ENCODE peak calls at places on chromosomes 16 and 17, in five cellular contexts. G, A, J, N and O are unnamed samples. For H3K4me1, the result is how much of the 10 kb centered on the place peaks cover.

GRCh38 chr16:77574867-77575619 is 140.2 kb upstream of the ADAMTS18 start:
- DNase-seq in G (no peak), A (no peak), J (no peak), N (no peak), O (no peak)

GRCh38 chr16:50666658-50667496 is 14.2 kb downstream of the SNX20 start:
- DNase-seq in N (no peak), A (no peak), G (no peak), J (no peak), O (no peak)

GRCh38 chr17:20191066-20191465 is 181.9 kb downstream of the SPECC1 start:
- DNase-seq in A (no peak), J (no peak), G (no peak), N (no peak), O (no peak)

GRCh38 chr16:88370365-88370764 is 12.4 kb upstream of the ZNF469 start:
- DNase-seq in G (no peak), J (no peak), N (no peak), A (no peak), O (no peak)

GRCh38 chr17:55275894-55276804 is 11.4 kb downstream of the HLF start:
- DNase-seq in J (peak), A (no peak), G (no peak), N (no peak), O (no peak)

GRCh38 chr16:14179116-14179515 is 108.0 kb downstream of the MRTFB start:
- DNase-seq in J (no peak), G (no peak), N (no peak), A (no peak), O (no peak)

GRCh38 chr16:27455700-27456099 is 53.7 kb downstream of the IL21R start:
- DNase-seq in A (no peak), G (no peak), N (no peak), J (no peak), O (no peak)

GRCh38 chr16:351804-352520 is 561 bp downstream of the AXIN1 start:
- DNase-seq in J (peak), G (peak), A (no peak), N (no peak), O (peak)

GRCh38 chr16:87383522-87384161 is at the start of gene FBXO31:
- DNase-seq in J (peak), A (peak), N (peak), G (peak), O (peak)

GRCh38 chr16:75281826-75282225 is 30.4 kb upstream of the BCAR1 start:
- DNase-seq in G (no peak), A (no peak), J (no peak), N (no peak), O (no peak)

GRCh38 chr16:87881327-87882200 is 12.3 kb upstream of the SLC7A5 start:
- DNase-seq in G (no peak), J (no peak), A (no peak), N (no peak), O (no peak)

GRCh38 chr16:82694239-82694874 is 67.6 kb downstream of the CDH13 start:
- DNase-seq in N (no peak), A (no peak), G (no peak), J (no peak), O (no peak)

GRCh38 chr16:62038646-62039045 is 2.4 kb upstream of the CDH8 start:
- DNase-seq in G (no peak), N (no peak), A (no peak), J (no peak), O (no peak)

GRCh38 chr16:20897897-20898296 is 2.3 kb downstream of the DCUN1D3 start:
- DNase-seq in A (no peak), N (no peak), J (no peak), G (no peak), O (no peak)

GRCh38 chr16:20894388-20894787 is 5.8 kb downstream of the DCUN1D3 start:
- DNase-seq in G (no peak), N (no peak), J (no peak), A (no peak), O (no peak)

GRCh38 chr16:20898938-20899502 is 1.1 kb downstream of the DCUN1D3 start:
- DNase-seq in A (no peak), N (no peak), J (no peak), G (no peak), O (no peak)

GRCh38 chr16:20899503-20900298 is 457 bp downstream of the DCUN1D3 start:
- DNase-seq in J (peak), N (no peak), A (peak), G (peak), O (no peak)

DNA sequence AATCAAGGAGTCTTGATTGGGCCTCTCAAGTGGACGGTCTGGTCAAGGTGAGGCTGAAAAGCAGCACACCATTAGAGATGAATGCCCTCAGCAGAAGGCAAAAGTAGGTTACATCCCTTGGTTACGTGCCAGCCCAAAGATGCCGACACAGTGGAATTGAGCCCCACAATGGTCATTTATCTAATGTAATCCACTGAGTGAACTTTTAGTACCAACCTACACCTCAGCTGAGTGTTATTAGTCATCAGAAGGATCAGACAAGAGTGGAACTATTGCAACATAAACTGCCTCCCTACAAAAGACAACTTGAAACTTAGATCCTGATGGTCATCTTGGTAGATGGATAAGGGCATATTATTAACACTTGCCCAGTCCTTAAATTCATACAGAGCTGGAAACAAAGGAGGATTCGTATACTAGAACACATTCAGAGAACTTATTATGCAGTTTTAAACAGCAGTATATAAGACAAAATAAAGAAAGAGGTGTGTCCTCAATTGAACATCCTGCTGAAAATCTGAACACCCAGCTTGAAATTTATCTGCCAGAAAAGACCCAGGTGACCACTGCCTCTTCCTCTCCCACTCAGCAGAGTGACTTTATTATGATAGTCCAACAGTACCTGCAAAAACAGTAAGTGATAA is 2.8 kb downstream of the DCUN1D3 start:
- DNase-seq in G (no peak), J (no peak), N (no peak), A (no peak), O (no peak)
- H3K4me3 ChIP-seq in G (no peak), J (no peak), N (no peak), A (no peak), O (no peak)

GRCh38 chr17:48564200-48565023 is 13.7 kb downstream of the HOXB4 start:
- DNase-seq in N (no peak), J (no peak), G (no peak), A (no peak), O (no peak)

GRCh38 chr17:48563867-48564199 is 14.3 kb downstream of the HOXB4 start:
- DNase-seq in G (no peak), N (no peak), A (no peak), J (no peak), O (no peak)

GRCh38 chr17:48563385-48563838 is 14.7 kb downstream of the HOXB4 start:
- DNase-seq in A (no peak), G (no peak), J (no peak), N (no peak), O (no peak)

GRCh38 chr17:48561894-48562810 is 16.0 kb downstream of the HOXB4 start:
- DNase-seq in J (no peak), N (no peak), G (no peak), A (no peak), O (no peak)

GRCh38 chr17:48562934-48563333 is 15.2 kb downstream of the HOXB4 start:
- DNase-seq in J (no peak), G (no peak), A (no peak), N (no peak), O (no peak)
- H3K4me1 ChIP-seq in J (under half), G (under half), A (under half), N (under half), O (under half)

GRCh38 chr16:4316103-4316731 is 350 bp downstream of the GLIS2 start:
- DNase-seq in J (peak), A (no peak), G (peak), N (no peak), O (no peak)

GRCh38 chr16:4315185-4316102 is at the start of gene GLIS2:
- DNase-seq in G (peak), J (no peak), A (peak), N (peak), O (peak)

GRCh38 chr16:4314532-4315184 is 1.2 kb upstream of the GLIS2 start:
- DNase-seq in J (peak), G (peak), N (no peak), A (peak), O (no peak)

GRCh38 chr16:4316732-4317461 is 1.0 kb downstream of the GLIS2 start:
- DNase-seq in A (no peak), G (no peak), N (no peak), J (no peak), O (no peak)

DNA sequence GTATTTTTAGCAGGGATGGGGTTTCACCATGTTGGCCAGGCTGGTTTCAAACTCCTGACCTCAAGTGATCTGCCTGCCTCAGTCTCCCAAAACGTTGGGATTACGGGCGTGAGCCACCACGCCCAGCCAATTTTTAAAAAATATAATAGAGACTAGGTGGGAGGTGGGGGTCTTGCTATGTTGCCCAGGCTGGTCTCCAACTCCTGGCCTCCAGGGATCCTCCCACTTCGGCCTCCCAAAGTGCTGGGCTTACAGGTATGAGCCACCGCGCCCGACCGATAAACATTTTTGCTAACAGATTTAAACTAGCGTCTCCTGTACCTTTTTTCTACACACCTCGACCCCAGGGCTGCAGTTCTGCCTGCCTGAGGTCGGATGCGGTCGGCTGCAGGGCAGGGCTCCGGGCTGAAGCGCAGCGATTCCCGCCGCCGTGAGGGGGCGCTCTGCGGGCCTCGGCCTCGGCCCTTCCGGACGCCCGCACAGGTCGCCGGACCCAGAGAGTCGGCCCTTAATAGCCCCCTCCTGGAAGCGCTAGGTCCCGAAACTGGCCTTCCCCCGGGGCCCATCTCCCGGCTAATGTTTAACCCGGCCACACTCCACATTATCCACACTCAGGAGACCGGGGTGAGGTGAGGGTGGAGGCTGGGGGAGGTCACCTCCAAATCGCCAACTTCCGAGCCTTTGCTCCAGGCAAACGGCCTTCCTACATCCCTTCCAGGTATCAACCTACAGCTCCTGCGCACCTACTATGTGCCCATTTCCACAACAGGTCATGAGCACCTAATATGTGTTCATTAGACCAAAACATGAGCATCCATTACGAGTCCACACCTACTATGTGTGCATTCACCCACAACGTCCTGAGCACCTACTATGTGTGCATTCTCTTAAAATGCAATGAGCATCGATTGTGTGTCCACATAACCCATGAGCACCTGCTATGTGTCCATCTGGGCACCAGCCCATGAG is 2.0 kb upstream of the GLIS2 start:
- DNase-seq in G (peak), J (peak), A (peak), N (no peak), O (no peak)
- H3K4me3 ChIP-seq in G (no peak), J (no peak), A (no peak), N (no peak), O (no peak)

GRCh38 chr17:57943645-57944044 is 11.6 kb downstream of the CUEDC1 start:
- DNase-seq in N (no peak), G (no peak), J (no peak), A (no peak), O (no peak)
- H3K4me1 ChIP-seq in N (under half), G (under half), J (half or more), A (half or more), O (under half)

DNA sequence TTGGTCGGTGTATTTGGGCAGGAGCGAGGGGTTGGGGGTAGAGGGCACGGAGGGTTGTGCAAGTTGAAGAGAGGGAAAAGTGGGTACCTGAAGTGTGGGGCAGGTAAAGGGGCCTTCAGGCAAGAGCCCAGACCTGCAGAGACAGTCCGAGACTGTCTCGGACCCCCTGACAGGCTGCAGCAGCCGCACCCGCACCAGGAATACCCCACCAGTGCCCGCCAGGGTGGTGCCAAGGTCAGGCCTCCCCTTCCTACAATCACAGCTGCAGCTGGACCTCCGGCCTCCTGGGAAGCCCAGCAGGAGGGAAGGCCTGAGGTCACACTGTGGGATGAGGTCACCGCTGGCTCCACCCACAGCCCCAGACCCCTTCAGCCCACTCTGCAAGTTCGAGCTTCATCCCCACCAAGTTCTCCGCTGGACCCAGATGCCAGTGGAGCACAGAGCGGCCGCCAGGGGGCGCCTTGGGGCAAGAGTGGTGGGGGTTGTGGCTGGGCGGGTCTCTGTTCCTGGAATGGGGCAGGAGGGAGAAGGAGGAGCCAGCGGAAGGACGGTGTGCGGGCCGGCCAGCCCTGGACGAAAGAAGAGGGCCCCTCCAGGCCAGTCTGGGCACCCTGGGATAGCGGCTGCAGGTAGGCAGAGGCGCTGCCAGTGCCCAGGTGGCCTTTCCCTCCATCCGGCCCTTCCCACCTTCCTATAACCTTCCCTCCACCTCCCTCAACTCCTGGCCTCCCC is at the start of gene HSD3B7:
- DNase-seq in N (peak), G (peak), A (peak), J (peak), O (peak)
- H3K4me3 ChIP-seq in N (no peak), G (no peak), A (no peak), J (no peak), O (no peak)

DNA sequence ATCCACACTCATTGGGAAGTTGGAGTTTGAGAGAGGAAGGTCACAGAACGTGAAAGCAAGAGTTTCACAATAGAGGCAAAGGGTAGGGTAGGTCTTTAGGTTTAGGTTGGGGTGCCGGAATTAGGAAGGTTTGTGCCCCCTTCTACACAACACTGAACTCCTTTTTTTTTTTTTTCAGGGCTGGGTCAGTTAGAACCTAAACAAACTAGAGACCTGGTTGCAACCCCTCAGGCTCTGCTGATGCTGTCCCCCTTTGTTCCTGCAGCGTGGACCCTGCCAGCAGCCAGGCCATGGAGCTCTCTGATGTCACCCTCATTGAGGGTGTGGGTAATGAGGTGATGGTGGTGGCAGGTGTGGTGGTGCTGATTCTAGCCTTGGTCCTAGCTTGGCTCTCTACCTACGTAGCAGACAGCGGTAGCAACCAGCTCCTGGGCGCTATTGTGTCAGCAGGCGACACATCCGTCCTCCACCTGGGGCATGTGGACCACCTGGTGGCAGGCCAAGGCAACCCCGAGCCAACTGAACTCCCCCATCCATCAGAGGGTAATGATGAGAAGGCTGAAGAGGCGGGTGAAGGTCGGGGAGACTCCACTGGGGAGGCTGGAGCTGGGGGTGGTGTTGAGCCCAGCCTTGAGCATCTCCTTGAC is 2.1 kb downstream of the TMUB2 start:
- DNase-seq in N (no peak), J (no peak), G (no peak), A (no peak), O (no peak)
- H3K4me1 ChIP-seq in N (under half), J (under half), G (under half), A (under half), O (under half)

GRCh38 chr17:75113798-75114551 is 4.2 kb downstream of the ARMC7 start:
- DNase-seq in N (peak), G (peak), A (peak), J (peak), O (peak)
- H3K4me3 ChIP-seq in N (peak), G (no peak), A (peak), J (peak), O (peak)